ENCODE peak calls at places on chromosomes 2 and 18, in ten cellular contexts. V is germinal center, L is HS-5, G is GM19239, K is foreskin fibroblast, W is HCEC 1CT, M is endodermal cell, H is iris pigment epithelial cell, Z is ELR, J is H7. Y is an unnamed sample.

GRCh38 chr2:13745324-13745723 is 887.2 kb upstream of the LRATD1 start:
- DNase-seq in G (no peak), K (no peak), M (peak; percentile 79), Z (peak; percentile 4), L (no peak), H (no peak), J (peak; percentile 2), W (peak; percentile 34), V (no peak), Y (no peak)

GRCh38 chr2:113930448-113930847 is 40.6 kb downstream of the ACTR3 start:
- DNase-seq in L (no peak), M (no peak), H (peak; percentile 31), J (no peak), G (no peak), W (no peak), V (no peak), Z (no peak), K (no peak), Y (no peak)

GRCh38 chr2:32947484-32948143 is 861 bp downstream of the LTBP1 start:
- DNase-seq in J (peak; percentile 79), L (no peak), H (peak; percentile 60), G (peak; percentile 27), V (peak; percentile 75), Z (peak; percentile 64), M (peak; percentile 89), W (peak; percentile 18), K (peak; percentile 72), Y (peak; percentile 76)

GRCh38 chr2:201909961-201910361 is 103.6 kb downstream of the CDK15 start:
- DNase-seq in W (peak; percentile 60), L (peak; percentile 33), V (no peak), K (peak; percentile 87), H (peak; percentile 82), J (no peak), M (no peak), Z (peak; percentile 72), G (peak; percentile 33), Y (peak; percentile 37)

GRCh38 chr2:20291106-20291564 is 59.5 kb downstream of the PUM2 start:
- DNase-seq in G (peak; percentile 2), M (peak; percentile 89), V (peak; percentile 52), W (peak; percentile 82), J (peak; percentile 77), K (peak; percentile 89), L (peak; percentile 68), H (peak; percentile 90), Z (peak; percentile 92), Y (peak; percentile 82)

GRCh38 chr2:161676902-161677496 is 52.8 kb downstream of the SLC4A10 start:
- DNase-seq in J (no peak), G (no peak), V (no peak), K (no peak), M (peak; percentile 45), H (no peak), L (no peak), W (no peak), Z (no peak), Y (no peak)

GRCh38 chr2:140654565-140654964 is 1476.3 kb downstream of the LRP1B start:
- DNase-seq in K (peak; percentile 70), V (no peak), Z (no peak), J (no peak), H (peak; percentile 13), W (no peak), M (no peak), L (no peak), G (no peak), Y (no peak)

GRCh38 chr2:173990970-173991819 is 26.0 kb upstream of the SP3 start:
- DNase-seq in G (no peak), K (peak; percentile 95), L (no peak), Z (no peak), J (no peak), M (no peak), V (peak; percentile 63), H (peak; percentile 63), W (peak; percentile 16), Y (peak; percentile 79)

GRCh38 chr2:199468561-199469513 is 11.1 kb upstream of the SATB2 start:
- DNase-seq in V (no peak), M (peak; percentile 85), G (no peak), Z (peak; percentile 28), J (peak; percentile 86), H (no peak), L (no peak), K (peak; percentile 28), W (no peak), Y (peak; percentile 28)

GRCh38 chr2:230907361-230908093 is 17.5 kb downstream of the GPR55 start:
- DNase-seq in Z (no peak), V (no peak), J (no peak), W (no peak), M (peak; percentile 31), L (no peak), G (no peak), K (no peak), H (no peak), Y (no peak)

GRCh38 chr2:30277582-30277981 is 46.2 kb downstream of the LBH start:
- DNase-seq in Z (no peak), G (no peak), K (no peak), W (no peak), H (no peak), J (no peak), V (no peak), M (no peak), L (no peak), Y (no peak)

GRCh38 chr2:223921204-223921603 is 23.9 kb downstream of the WDFY1 start:
- DNase-seq in K (no peak), G (no peak), V (no peak), L (no peak), Z (no peak), J (no peak), W (no peak), H (no peak), M (no peak), Y (no peak)

GRCh38 chr2:132953771-132954170 is 283.8 kb upstream of the LYPD1 start:
- DNase-seq in H (no peak), M (no peak), J (no peak), V (no peak), Z (no peak), K (no peak), W (no peak), L (no peak), G (peak; percentile 18), Y (no peak)

GRCh38 chr18:76131738-76132137 is 363.3 kb downstream of the ZNF516 start:
- DNase-seq in H (peak; percentile 7), K (peak; percentile 6), L (no peak), W (no peak), J (no peak), G (no peak), Z (no peak), M (no peak), V (no peak), Y (peak; percentile 5)

GRCh38 chr2:42829556-42830510 is 37.5 kb upstream of the HAAO start:
- DNase-seq in G (no peak), Z (no peak), K (peak; percentile 45), M (no peak), L (no peak), J (peak; percentile 35), V (no peak), H (no peak), W (no peak), Y (no peak)

GRCh38 chr2:28665041-28665704 is 86.5 kb upstream of the PPP1CB start:
- DNase-seq in Z (no peak), M (no peak), W (peak; percentile 77), G (no peak), V (no peak), K (peak; percentile 95), H (peak; percentile 74), J (no peak), L (no peak), Y (peak; percentile 89)

Y was measured in astrocyte of the hippocampus.